ENCODE peak calls at places on chromosomes 4 and X, in four cellular contexts. T, X, Q and M are unnamed samples.

GRCh38 chr4:153757407-153757806 is 2.4 kb downstream of the RNF175 start:
- DNase-seq in T (no peak), X (no peak), Q (no peak), M (no peak)

GRCh38 chr4:19999775-20000414 is 251.8 kb upstream of the SLIT2 start:
- DNase-seq in T (no peak), X (no peak), Q (no peak), M (no peak)

GRCh38 chrX:14038375-14039077 is 8.8 kb upstream of the GEMIN8 start:
- DNase-seq in T (no peak), X (no peak), Q (no peak), M (no peak)

GRCh38 chr4:153466637-153467153 is 535 bp downstream of the TMEM131L start:
- DNase-seq in T (no peak), X (no peak), Q (no peak), M (no peak)

GRCh38 chr4:154686838-154687237 is 57.0 kb upstream of the LRAT start:
- DNase-seq in T (no peak), X (no peak), Q (no peak), M (no peak)

GRCh38 chrX:42450228-42450627 is 327.7 kb downstream of the PPP1R2C start:
- DNase-seq in T (no peak), X (no peak), Q (no peak), M (no peak)

GRCh38 chr4:7206856-7207567 is 14.7 kb downstream of the SORCS2 start:
- DNase-seq in T (no peak), X (no peak), Q (peak), M (no peak)

GRCh38 chrX:7515681-7516413 is 327.1 kb upstream of the VCX start:
- DNase-seq in T (no peak), X (no peak), Q (no peak), M (no peak)

GRCh38 chr4:183499389-183499788 is 5.5 kb upstream of the ING2 start:
- DNase-seq in T (no peak), X (no peak), Q (peak), M (no peak)

GRCh38 chr4:80266902-80267380 is 477 bp downstream of the FGF5 start:
- DNase-seq in T (no peak), X (no peak), Q (peak), M (no peak)

GRCh38 chrX:31099536-31100090 is 27.8 kb upstream of the FTHL17 start:
- DNase-seq in T (no peak), X (no peak), Q (no peak), M (no peak)

GRCh38 chr4:27381806-27382205 is 521.2 kb downstream of the STIM2 start:
- DNase-seq in T (no peak), X (peak), Q (no peak), M (no peak)

GRCh38 chrX:52509916-52510315 is 6.9 kb downstream of the XAGE1B start:
- DNase-seq in T (no peak), X (no peak), Q (no peak), M (no peak)

DNA sequence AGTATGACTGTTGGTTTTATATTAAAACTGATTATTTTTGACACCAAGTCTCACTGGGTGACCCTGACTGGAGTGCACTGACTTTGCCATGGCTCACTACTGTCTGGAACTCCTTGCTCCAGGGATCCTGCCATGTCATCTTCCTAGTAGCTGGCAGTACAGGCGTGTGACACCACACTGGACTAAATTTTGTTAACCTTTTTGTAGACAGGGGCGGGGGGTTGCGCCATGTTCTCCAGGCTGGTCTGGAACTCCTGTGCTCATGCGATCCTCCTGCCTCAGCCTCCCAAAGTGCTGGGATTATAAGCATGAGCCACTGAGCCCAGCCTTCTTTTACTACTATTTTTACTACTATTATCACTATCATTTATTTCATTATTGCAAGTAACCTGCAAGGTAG is 8.9 kb downstream of the XAGE1A start:
- DNase-seq in T (no peak), X (no peak), Q (no peak), M (no peak)
- TF ChIP-seq POLR2AphosphoS5 in T (no peak), X (no peak), Q (no peak), M (no peak)

DNA sequence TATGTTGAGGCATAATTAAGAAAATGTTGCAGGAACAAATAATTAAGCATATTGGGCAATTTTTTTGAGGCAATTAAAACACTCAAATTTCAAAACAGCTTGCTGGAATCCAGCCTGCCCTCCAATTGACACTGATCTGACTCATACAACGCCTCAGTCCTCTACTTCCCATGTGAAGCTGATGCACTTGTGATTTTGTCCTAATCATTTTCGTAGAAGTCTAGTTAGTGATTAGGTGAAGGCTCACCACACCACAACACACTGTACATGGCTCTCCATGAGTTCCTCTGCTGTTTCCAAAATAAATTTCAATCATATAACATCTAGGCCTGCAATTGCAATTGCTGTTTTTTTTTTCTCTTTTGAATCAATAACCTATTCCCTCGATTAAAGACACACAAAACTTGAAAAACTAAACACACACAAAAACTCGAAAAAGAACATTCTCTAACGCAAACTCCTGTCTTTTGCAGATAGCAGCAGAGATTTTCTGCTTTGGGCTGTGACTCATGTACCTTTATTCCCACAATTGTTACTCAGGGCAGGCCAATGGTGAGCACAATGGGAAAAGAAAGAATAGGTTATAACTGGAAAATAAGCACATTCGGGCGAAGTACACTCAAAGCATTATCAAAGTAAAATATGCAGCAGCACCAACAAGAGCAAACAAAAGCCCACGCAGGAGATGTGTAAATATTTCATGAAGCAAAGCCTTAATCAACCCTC is 1.7 kb downstream of the GPRIN3 start:
- DNase-seq in T (no peak), X (no peak), Q (peak), M (no peak)
- TF ChIP-seq POLR2A in T (no peak), X (no peak), Q (no peak), M (no peak)

GRCh38 chr4:105471566-105472176 is 2.2 kb downstream of the PPA2 start:
- DNase-seq in T (peak), X (peak), Q (peak), M (peak)
- TF ChIP-seq POLR2AphosphoS5 in T (no peak), X (no peak), Q (no peak), M (no peak)

GRCh38 chr4:1400191-1400805 is 5.9 kb downstream of the NKX1-1 start:
- DNase-seq in T (peak), X (no peak), Q (no peak), M (peak)

GRCh38 chr4:1398686-1399507 is 7.3 kb downstream of the NKX1-1 start:
- DNase-seq in T (peak), X (no peak), Q (no peak), M (no peak)

GRCh38 chr4:1400861-1401408 is 5.3 kb downstream of the NKX1-1 start:
- DNase-seq in T (peak), X (no peak), Q (no peak), M (peak)

GRCh38 chr4:1401409-1402020 is 4.7 kb downstream of the NKX1-1 start:
- DNase-seq in T (no peak), X (no peak), Q (no peak), M (peak)

GRCh38 chr4:1399508-1400190 is 6.6 kb downstream of the NKX1-1 start:
- DNase-seq in T (peak), X (no peak), Q (no peak), M (peak)
- TF ChIP-seq POLR2A in T (no peak), X (no peak), Q (no peak), M (no peak)

GRCh38 chr4:60189286-60189685 is 1010.8 kb upstream of the ADGRL3 start:
- DNase-seq in T (no peak), X (no peak), Q (no peak), M (no peak)

DNA sequence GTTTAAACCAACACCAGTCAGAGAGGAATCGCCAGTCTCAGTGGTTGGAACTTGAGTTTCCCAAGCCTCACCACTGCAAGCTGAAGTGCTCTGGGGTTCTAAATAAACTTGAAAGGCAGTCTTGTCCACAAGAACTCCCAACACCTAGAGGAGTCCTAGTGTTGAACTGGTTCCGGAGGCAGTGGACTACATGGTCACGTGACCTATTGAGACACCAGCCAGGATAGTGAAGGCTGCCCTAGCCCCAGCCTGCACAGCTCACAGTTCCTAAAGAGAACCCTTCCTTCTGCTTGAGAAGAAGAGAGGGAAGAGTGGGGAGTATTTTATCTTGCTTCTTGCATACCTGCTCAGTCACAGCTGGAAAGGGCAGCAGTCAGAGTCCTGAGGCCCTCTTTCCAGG is 1012.7 kb upstream of the ADGRL3 start:
- DNase-seq in T (no peak), X (no peak), Q (no peak), M (no peak)
- TF ChIP-seq POLR2AphosphoS5 in T (no peak), X (no peak), Q (no peak), M (no peak)

GRCh38 chr4:107718351-107718965 is 1.6 kb downstream of the PAPSS1 start:
- DNase-seq in T (no peak), X (no peak), Q (no peak), M (no peak)

GRCh38 chr4:107719211-107719926 is 665 bp downstream of the PAPSS1 start:
- DNase-seq in T (no peak), X (no peak), Q (peak), M (no peak)

GRCh38 chr4:107721436-107722090 is 1.5 kb upstream of the PAPSS1 start:
- DNase-seq in T (no peak), X (no peak), Q (no peak), M (peak)

GRCh38 chr4:107719927-107720722 is at the start of gene PAPSS1:
- DNase-seq in T (peak), X (peak), Q (peak), M (peak)
- TF ChIP-seq POLR2A in T (peak), X (peak), Q (peak), M (peak)